ENCODE peak calls at places on chromosome 13, in nine cellular contexts. One of them, this sample, is unnamed.

GRCh38 chr13:100182894-100183490 is 94.1 kb downstream of the PCCA start:
- DNase-seq in AG04449: no peak
- DNase-seq in BJ: no peak
- DNase-seq in coronary artery: no peak
- DNase-seq in OCI-LY7: no peak
- DNase-seq in dorsolateral prefrontal cortex: no peak
- DNase-seq in esophagus muscularis mucosa: no peak
- DNase-seq in Caco-2: no peak
- DNase-seq in kidney: no peak
- DNase-seq in this sample: no peak

GRCh38 chr13:48586591-48587103 is 53.8 kb upstream of the RCBTB2 start:
- DNase-seq in OCI-LY7: no peak
- DNase-seq in AG04449: no peak
- DNase-seq in coronary artery: no peak
- DNase-seq in Caco-2: no peak
- DNase-seq in dorsolateral prefrontal cortex: peak
- DNase-seq in kidney: no peak
- DNase-seq in BJ: no peak
- DNase-seq in esophagus muscularis mucosa: peak
- DNase-seq in this sample: peak

GRCh38 chr13:112256716-112257497 is 119.2 kb upstream of the SPACA7 start:
- DNase-seq in AG04449: no peak
- DNase-seq in kidney: peak
- DNase-seq in dorsolateral prefrontal cortex: no peak
- DNase-seq in BJ: no peak
- DNase-seq in OCI-LY7: no peak
- DNase-seq in coronary artery: no peak
- DNase-seq in Caco-2: no peak
- DNase-seq in esophagus muscularis mucosa: peak
- DNase-seq in this sample: no peak

GRCh38 chr13:33992891-33993336 is 175.0 kb downstream of the RFC3 start:
- DNase-seq in coronary artery: no peak
- DNase-seq in dorsolateral prefrontal cortex: no peak
- DNase-seq in BJ: no peak
- DNase-seq in OCI-LY7: peak
- DNase-seq in Caco-2: no peak
- DNase-seq in kidney: no peak
- DNase-seq in AG04449: no peak
- DNase-seq in esophagus muscularis mucosa: no peak
- DNase-seq in this sample: no peak

GRCh38 chr13:98508280-98509074 is 68.4 kb downstream of the STK24 start:
- DNase-seq in BJ: no peak
- DNase-seq in AG04449: peak
- DNase-seq in esophagus muscularis mucosa: no peak
- DNase-seq in dorsolateral prefrontal cortex: no peak
- DNase-seq in coronary artery: no peak
- DNase-seq in OCI-LY7: no peak
- DNase-seq in Caco-2: no peak
- DNase-seq in kidney: no peak
- DNase-seq in this sample: peak

GRCh38 chr13:51849145-51850101 is 4.4 kb upstream of the TMEM272 start:
- DNase-seq in kidney: no peak
- DNase-seq in dorsolateral prefrontal cortex: no peak
- DNase-seq in Caco-2: no peak
- DNase-seq in coronary artery: no peak
- DNase-seq in BJ: no peak
- DNase-seq in esophagus muscularis mucosa: no peak
- DNase-seq in AG04449: no peak
- DNase-seq in OCI-LY7: peak
- DNase-seq in this sample: peak

GRCh38 chr13:27857271-27857670 is 62.5 kb upstream of the PDX1 start:
- DNase-seq in coronary artery: no peak
- DNase-seq in OCI-LY7: no peak
- DNase-seq in dorsolateral prefrontal cortex: no peak
- DNase-seq in BJ: no peak
- DNase-seq in AG04449: no peak
- DNase-seq in esophagus muscularis mucosa: peak
- DNase-seq in Caco-2: no peak
- DNase-seq in kidney: no peak
- DNase-seq in this sample: no peak

GRCh38 chr13:110499621-110500281 is 61.8 kb downstream of the RAB20 start:
- DNase-seq in Caco-2: no peak
- DNase-seq in AG04449: peak
- DNase-seq in esophagus muscularis mucosa: no peak
- DNase-seq in OCI-LY7: no peak
- DNase-seq in BJ: peak
- DNase-seq in dorsolateral prefrontal cortex: no peak
- DNase-seq in kidney: no peak
- DNase-seq in coronary artery: no peak
- DNase-seq in this sample: no peak

GRCh38 chr13:96018135-96018534 is 35.1 kb downstream of the UGGT2 start:
- DNase-seq in dorsolateral prefrontal cortex: no peak
- DNase-seq in OCI-LY7: no peak
- DNase-seq in coronary artery: no peak
- DNase-seq in kidney: no peak
- DNase-seq in AG04449: no peak
- DNase-seq in BJ: no peak
- DNase-seq in Caco-2: no peak
- DNase-seq in esophagus muscularis mucosa: no peak
- DNase-seq in this sample: no peak

GRCh38 chr13:27830010-27830409 is 37.7 kb downstream of the GSX1 start:
- DNase-seq in Caco-2: peak
- DNase-seq in OCI-LY7: peak
- DNase-seq in esophagus muscularis mucosa: no peak
- DNase-seq in AG04449: no peak
- DNase-seq in coronary artery: no peak
- DNase-seq in BJ: no peak
- DNase-seq in kidney: peak
- DNase-seq in dorsolateral prefrontal cortex: peak
- DNase-seq in this sample: peak

GRCh38 chr13:33487575-33488243 is 202.2 kb upstream of the STARD13 start:
- DNase-seq in coronary artery: no peak
- DNase-seq in BJ: no peak
- DNase-seq in esophagus muscularis mucosa: no peak
- DNase-seq in AG04449: no peak
- DNase-seq in kidney: no peak
- DNase-seq in OCI-LY7: peak
- DNase-seq in dorsolateral prefrontal cortex: no peak
- DNase-seq in Caco-2: no peak
- DNase-seq in this sample: peak

GRCh38 chr13:68185767-68186166 is 955.6 kb upstream of the PCDH9 start:
- DNase-seq in dorsolateral prefrontal cortex: no peak
- DNase-seq in coronary artery: no peak
- DNase-seq in OCI-LY7: no peak
- DNase-seq in BJ: no peak
- DNase-seq in Caco-2: no peak
- DNase-seq in esophagus muscularis mucosa: no peak
- DNase-seq in AG04449: no peak
- DNase-seq in kidney: no peak
- DNase-seq in this sample: peak

GRCh38 chr13:41782086-41782485 is 178.8 kb downstream of the VWA8 start:
- DNase-seq in AG04449: no peak
- DNase-seq in esophagus muscularis mucosa: no peak
- DNase-seq in kidney: no peak
- DNase-seq in OCI-LY7: no peak
- DNase-seq in dorsolateral prefrontal cortex: no peak
- DNase-seq in BJ: no peak
- DNase-seq in coronary artery: no peak
- DNase-seq in Caco-2: no peak
- DNase-seq in this sample: no peak

GRCh38 chr13:113627136-113627535 is 30.9 kb downstream of the ATP4B start:
- DNase-seq in OCI-LY7: no peak
- DNase-seq in dorsolateral prefrontal cortex: no peak
- DNase-seq in BJ: no peak
- DNase-seq in Caco-2: peak
- DNase-seq in AG04449: no peak
- DNase-seq in coronary artery: no peak
- DNase-seq in kidney: peak
- DNase-seq in esophagus muscularis mucosa: no peak
- DNase-seq in this sample: no peak

GRCh38 chr13:52707375-52707774 is 32.2 kb downstream of the CNMD start:
- DNase-seq in AG04449: no peak
- DNase-seq in OCI-LY7: no peak
- DNase-seq in Caco-2: no peak
- DNase-seq in esophagus muscularis mucosa: no peak
- DNase-seq in BJ: no peak
- DNase-seq in kidney: no peak
- DNase-seq in dorsolateral prefrontal cortex: no peak
- DNase-seq in coronary artery: no peak
- DNase-seq in this sample: no peak

DNA sequence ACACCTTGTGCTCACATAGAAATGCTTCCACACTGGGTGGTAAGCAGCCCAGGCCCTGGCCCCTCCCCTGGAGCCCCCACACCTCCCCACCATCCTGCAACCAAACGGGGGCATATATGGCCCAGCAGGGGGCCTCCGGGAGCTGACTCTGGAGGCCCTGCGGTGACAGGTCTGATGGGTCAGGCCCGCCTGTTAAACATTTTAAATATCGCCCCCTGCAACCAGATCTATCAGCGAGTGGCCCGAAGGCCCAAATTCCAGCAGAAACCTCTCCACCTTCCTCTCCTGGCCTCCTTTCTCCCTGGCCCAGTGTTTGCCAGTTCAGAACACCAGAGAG is 48.0 kb upstream of the KATNAL1 start:
- DNase-seq in OCI-LY7: peak
- DNase-seq in Caco-2: no peak
- DNase-seq in kidney: no peak
- DNase-seq in AG04449: no peak
- DNase-seq in dorsolateral prefrontal cortex: no peak
- DNase-seq in esophagus muscularis mucosa: no peak
- DNase-seq in BJ: no peak
- DNase-seq in coronary artery: no peak
- DNase-seq in this sample: no peak
- TF ChIP-seq CTCF in OCI-LY7: peak
- TF ChIP-seq CTCF in Caco-2: peak
- TF ChIP-seq CTCF in kidney: peak
- TF ChIP-seq CTCF in AG04449: peak
- TF ChIP-seq CTCF in dorsolateral prefrontal cortex: no peak
- TF ChIP-seq CTCF in esophagus muscularis mucosa: peak
- TF ChIP-seq CTCF in BJ: peak
- TF ChIP-seq CTCF in coronary artery: no peak
- TF ChIP-seq CTCF in this sample: peak

DNA sequence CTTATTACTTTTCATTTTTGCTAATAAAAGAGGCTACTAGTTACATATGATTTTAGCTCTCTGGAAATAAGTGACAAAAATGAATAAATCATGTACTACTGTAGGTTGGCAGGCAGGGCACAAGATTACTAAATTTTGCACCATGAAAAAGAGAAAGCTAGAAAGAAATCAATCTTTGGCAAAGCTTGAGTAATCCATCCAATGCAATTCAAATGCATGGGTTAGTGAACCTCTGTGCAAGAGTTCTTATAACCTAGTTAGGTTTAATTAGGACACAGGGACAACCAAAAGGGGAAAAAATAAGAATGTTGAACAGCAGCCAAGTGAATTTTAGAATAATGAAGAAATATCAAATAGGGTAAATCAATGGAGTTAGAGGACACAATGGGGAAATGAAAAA is 305.5 kb downstream of the DCT start:
- DNase-seq in kidney: no peak
- DNase-seq in esophagus muscularis mucosa: no peak
- DNase-seq in AG04449: no peak
- DNase-seq in coronary artery: no peak
- DNase-seq in Caco-2: no peak
- DNase-seq in OCI-LY7: no peak
- DNase-seq in BJ: no peak
- DNase-seq in dorsolateral prefrontal cortex: no peak
- DNase-seq in this sample: no peak
- H3K4me3 ChIP-seq in kidney: no peak
- H3K4me3 ChIP-seq in esophagus muscularis mucosa: no peak
- H3K4me3 ChIP-seq in AG04449: no peak
- H3K4me3 ChIP-seq in coronary artery: no peak
- H3K4me3 ChIP-seq in Caco-2: no peak
- H3K4me3 ChIP-seq in OCI-LY7: no peak
- H3K4me3 ChIP-seq in BJ: no peak
- H3K4me3 ChIP-seq in dorsolateral prefrontal cortex: no peak
- H3K4me3 ChIP-seq in this sample: no peak

GRCh38 chr13:91017031-91017668 is 330.3 kb upstream of the MIR17HG start:
- DNase-seq in coronary artery: no peak
- DNase-seq in OCI-LY7: peak
- DNase-seq in esophagus muscularis mucosa: no peak
- DNase-seq in kidney: no peak
- DNase-seq in dorsolateral prefrontal cortex: peak
- DNase-seq in AG04449: no peak
- DNase-seq in Caco-2: peak
- DNase-seq in BJ: no peak
- DNase-seq in this sample: peak
- TF ChIP-seq CTCF in coronary artery: peak
- TF ChIP-seq CTCF in OCI-LY7: no peak
- TF ChIP-seq CTCF in esophagus muscularis mucosa: peak
- TF ChIP-seq CTCF in kidney: peak
- TF ChIP-seq CTCF in dorsolateral prefrontal cortex: peak
- TF ChIP-seq CTCF in AG04449: peak
- TF ChIP-seq CTCF in Caco-2: peak
- TF ChIP-seq CTCF in BJ: peak
- TF ChIP-seq CTCF in this sample: peak

GRCh38 chr13:77919351-77920294 is 992 bp upstream of the EDNRB start:
- DNase-seq in kidney: peak
- DNase-seq in esophagus muscularis mucosa: no peak
- DNase-seq in coronary artery: peak
- DNase-seq in OCI-LY7: no peak
- DNase-seq in Caco-2: no peak
- DNase-seq in AG04449: no peak
- DNase-seq in dorsolateral prefrontal cortex: peak
- DNase-seq in BJ: no peak
- DNase-seq in this sample: peak

GRCh38 chr13:77916481-77916880 is 2.1 kb downstream of the EDNRB start:
- DNase-seq in OCI-LY7: no peak
- DNase-seq in coronary artery: no peak
- DNase-seq in Caco-2: no peak
- DNase-seq in dorsolateral prefrontal cortex: no peak
- DNase-seq in kidney: no peak
- DNase-seq in AG04449: no peak
- DNase-seq in BJ: no peak
- DNase-seq in esophagus muscularis mucosa: no peak
- DNase-seq in this sample: no peak

GRCh38 chr13:77915676-77916075 is 3.0 kb downstream of the EDNRB start:
- DNase-seq in BJ: no peak
- DNase-seq in coronary artery: no peak
- DNase-seq in Caco-2: no peak
- DNase-seq in OCI-LY7: no peak
- DNase-seq in AG04449: no peak
- DNase-seq in dorsolateral prefrontal cortex: no peak
- DNase-seq in esophagus muscularis mucosa: no peak
- DNase-seq in kidney: no peak
- DNase-seq in this sample: no peak

GRCh38 chr13:77918391-77919261 is at the start of gene EDNRB:
- DNase-seq in esophagus muscularis mucosa: no peak
- DNase-seq in coronary artery: no peak
- DNase-seq in dorsolateral prefrontal cortex: peak
- DNase-seq in AG04449: no peak
- DNase-seq in BJ: no peak
- DNase-seq in Caco-2: no peak
- DNase-seq in kidney: peak
- DNase-seq in OCI-LY7: no peak
- DNase-seq in this sample: peak
- H3K4me3 ChIP-seq in esophagus muscularis mucosa: peak
- H3K4me3 ChIP-seq in coronary artery: peak
- H3K4me3 ChIP-seq in dorsolateral prefrontal cortex: peak
- H3K4me3 ChIP-seq in AG04449: no peak
- H3K4me3 ChIP-seq in BJ: peak
- H3K4me3 ChIP-seq in Caco-2: no peak
- H3K4me3 ChIP-seq in kidney: peak
- H3K4me3 ChIP-seq in OCI-LY7: no peak
- H3K4me3 ChIP-seq in this sample: peak

This sample was measured in cardiac fibroblast.